ENCODE peak calls at places on chromosomes 7 and 10, in four cellular contexts. R is stimulated activated CD4-positive, alpha-beta T cell treated with anti-CD3 and anti-CD28 coated beads, Interleukin-15, amount 100 ng/mL, for 1 hour; D is NCI-H2081 treated with DMSO at 0.1 percent for 48 hours; G is amniotic epithelial cell. E is an unnamed sample.

GRCh38 chr7:135035252-135035651 is 48.9 kb downstream of the AGBL3 start:
- DNase-seq in R (no peak), D (no peak), G (no peak), E (no peak)

GRCh38 chr7:79553811-79554555 is 100.5 kb upstream of the MAGI2 start:
- DNase-seq in R (no peak), D (no peak), G (peak), E (no peak)

GRCh38 chr7:24965831-24966708 is 13.9 kb downstream of the OSBPL3 start:
- DNase-seq in G (no peak), R (no peak), D (no peak), E (no peak)

GRCh38 chr7:5349437-5350173 is 66.9 kb downstream of the SLC29A4 start:
- DNase-seq in D (no peak), G (no peak), R (no peak), E (no peak)

GRCh38 chr10:13503745-13504463 is 24.9 kb downstream of the BEND7 start:
- DNase-seq in G (peak), R (no peak), D (no peak), E (no peak)

GRCh38 chr7:55449205-55449991 is 84.3 kb downstream of the LANCL2 start:
- DNase-seq in G (no peak), D (no peak), R (no peak), E (no peak)

GRCh38 chr7:138000081-138000701 is 1.7 kb downstream of the CREB3L2 start:
- DNase-seq in D (no peak), G (peak), R (no peak), E (no peak)

GRCh38 chr10:119602241-119603095 is 5.7 kb upstream of the TIAL1 start:
- DNase-seq in D (no peak), R (no peak), G (peak), E (no peak)

GRCh38 chr7:129438839-129439640 is 4.8 kb downstream of the STRIP2 start:
- DNase-seq in D (no peak), G (peak), R (peak), E (no peak)

GRCh38 chr7:117065585-117066150 is 112.4 kb downstream of the ST7 start:
- DNase-seq in D (no peak), R (no peak), G (no peak), E (no peak)

GRCh38 chr7:43589728-43590127 is 6.8 kb downstream of the STK17A start:
- DNase-seq in D (no peak), R (no peak), G (no peak), E (peak)

GRCh38 chr10:115856580-115856979 is 416.4 kb downstream of the GFRA1 start:
- DNase-seq in R (no peak), D (no peak), G (peak), E (no peak)

GRCh38 chr10:22992075-22992474 is 64.2 kb downstream of the ARMC3 start:
- DNase-seq in D (no peak), G (no peak), R (no peak), E (no peak)

GRCh38 chr7:28435732-28436378 is 23.5 kb downstream of the CREB5 start:
- DNase-seq in R (no peak), D (no peak), G (no peak), E (peak)

GRCh38 chr10:84563355-84563754 is 235.0 kb downstream of the CCSER2 start:
- DNase-seq in G (no peak), R (no peak), D (peak), E (no peak)

GRCh38 chr7:97107192-97107800 is 10.2 kb upstream of the SDHAF3 start:
- DNase-seq in D (no peak), G (peak), R (no peak), E (no peak)

GRCh38 chr10:47243791-47244190 is 56.2 kb upstream of the GDF10 start:
- DNase-seq in D (no peak), G (no peak), R (no peak), E (no peak)

GRCh38 chr7:1740214-1740613 is 70.1 kb downstream of the ELFN1 start:
- DNase-seq in D (no peak), G (no peak), R (no peak), E (no peak)

GRCh38 chr10:127618797-127619196 is 69.7 kb downstream of the NPS start:
- DNase-seq in G (no peak), R (no peak), D (no peak), E (no peak)

GRCh38 chr7:22372863-22373262 is 15.9 kb upstream of the RAPGEF5 start:
- DNase-seq in R (no peak), G (no peak), D (no peak), E (no peak)

GRCh38 chr10:30353851-30354250 is 4.8 kb upstream of the MTPAP start:
- DNase-seq in G (peak), D (no peak), R (no peak), E (no peak)

GRCh38 chr7:45435846-45436245 is 138.3 kb upstream of the ADCY1 start:
- DNase-seq in R (no peak), G (peak), D (no peak), E (no peak)

GRCh38 chr10:115727114-115727513 is 545.9 kb downstream of the GFRA1 start:
- DNase-seq in G (no peak), D (no peak), R (no peak), E (no peak)

E was measured in NCI-H187 treated with DMSO at 0.1 percent for 48 hours.